ENCODE peak calls at places on chromosomes 1 and 21, in five cellular contexts. H is GM12878, Z is NT2/D1, A is HepG2, S is H1. I is an unnamed sample.

GRCh38 chr1:219031821-219032220 is 141.9 kb upstream of the LYPLAL1 start:
- DNase-seq in H (no peak), Z (no peak), A (no peak), S (no peak), I (no peak)

GRCh38 chr1:15929258-15929935 is 46.5 kb downstream of the ZBTB17 start:
- DNase-seq in H (no peak), Z (no peak), A (no peak), S (no peak), I (no peak)

GRCh38 chr1:107949467-107950253 is 15.3 kb downstream of the VAV3 start:
- DNase-seq in H (peak; percentile 69), Z (no peak), A (no peak), S (no peak), I (no peak)

GRCh38 chr1:186239211-186239610 is 135.8 kb downstream of the TPR start:
- DNase-seq in H (no peak), Z (no peak), A (no peak), S (no peak), I (no peak)

GRCh38 chr1:145806844-145807243 is 17.1 kb downstream of the RNF115 start:
- DNase-seq in H (no peak), Z (no peak), A (no peak), S (no peak), I (no peak)

GRCh38 chr1:208127284-208127683 is 116.9 kb downstream of the PLXNA2 start:
- DNase-seq in H (no peak), Z (no peak), A (no peak), S (no peak), I (no peak)

GRCh38 chr21:15224346-15225086 is 159.7 kb upstream of the NRIP1 start:
- DNase-seq in H (no peak), Z (no peak), A (no peak), S (no peak), I (no peak)

GRCh38 chr1:154866995-154867795 is 2.9 kb downstream of the KCNN3 start:
- DNase-seq in H (no peak), Z (no peak), A (no peak), S (no peak), I (no peak)

GRCh38 chr1:27144349-27144748 is 10.6 kb downstream of the SLC9A1 start:
- DNase-seq in H (no peak), Z (no peak), A (no peak), S (no peak), I (no peak)

GRCh38 chr1:200367841-200368534 is 41.8 kb downstream of the ZNF281 start:
- DNase-seq in H (no peak), Z (no peak), A (no peak), S (no peak), I (no peak)

GRCh38 chr1:81179239-81179638 is 621.5 kb upstream of the ADGRL2 start:
- DNase-seq in H (no peak), Z (no peak), A (no peak), S (no peak), I (no peak)

GRCh38 chr21:36860736-36861594 is 105.5 kb downstream of the HLCS start:
- DNase-seq in H (no peak), Z (no peak), A (peak; percentile 72), S (no peak), I (no peak)

GRCh38 chr1:70090875-70091274 is 114.5 kb downstream of the LRRC40 start:
- DNase-seq in H (no peak), Z (no peak), A (no peak), S (no peak), I (no peak)

GRCh38 chr1:212238552-212238951 is 46.7 kb upstream of the PPP2R5A start:
- DNase-seq in H (no peak), Z (no peak), A (no peak), S (no peak), I (no peak)

GRCh38 chr1:241090798-241091197 is 266.2 kb downstream of the RGS7 start:
- DNase-seq in H (no peak), Z (no peak), A (no peak), S (no peak), I (no peak)

GRCh38 chr1:45765999-45766792 is 15.7 kb upstream of the IPP start:
- DNase-seq in H (no peak), Z (no peak), A (no peak), S (no peak), I (no peak)

GRCh38 chr1:45772971-45773370 is 22.5 kb upstream of the IPP start:
- DNase-seq in H (peak; percentile 38), Z (no peak), A (no peak), S (no peak), I (no peak)

GRCh38 chr1:45767035-45767434 is 16.6 kb upstream of the IPP start:
- DNase-seq in H (no peak), Z (no peak), A (no peak), S (no peak), I (no peak)

DNA sequence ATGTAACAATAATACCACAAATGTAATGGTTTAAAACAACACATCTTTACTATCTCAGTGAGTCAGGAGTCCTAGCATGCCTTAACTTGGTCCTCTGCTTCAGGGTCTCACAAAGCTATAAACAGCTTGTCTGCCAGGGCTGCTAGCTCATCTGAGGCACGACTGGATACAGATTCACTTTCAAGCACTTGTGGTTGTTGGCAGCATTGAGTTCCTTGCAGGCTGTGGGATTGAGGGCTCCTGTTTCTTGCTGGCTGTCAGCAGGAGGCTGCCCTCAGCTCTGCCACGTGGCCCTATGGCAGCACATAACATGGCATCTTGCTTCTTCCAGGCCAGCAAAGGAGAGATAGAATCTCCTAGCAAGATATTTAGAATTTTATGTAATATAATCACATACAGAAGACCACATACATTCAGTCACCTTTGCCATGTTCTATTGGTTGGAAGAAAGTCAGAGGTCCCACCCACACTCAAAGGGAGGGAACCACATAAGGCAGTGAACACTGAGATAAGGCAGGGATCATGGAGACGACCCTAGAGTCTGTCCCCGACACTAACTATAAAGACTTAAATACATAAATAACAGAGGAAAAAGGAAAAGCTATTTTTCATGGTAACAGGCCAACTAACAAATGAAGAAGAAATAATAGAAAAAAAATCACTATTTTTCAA is 18.9 kb upstream of the IPP start:
- DNase-seq in H (no peak), Z (no peak), A (no peak), S (no peak), I (no peak)
- TF ChIP-seq SUZ12 in H (no peak), Z (no peak), A (no peak), S (no peak), I (no peak)

DNA sequence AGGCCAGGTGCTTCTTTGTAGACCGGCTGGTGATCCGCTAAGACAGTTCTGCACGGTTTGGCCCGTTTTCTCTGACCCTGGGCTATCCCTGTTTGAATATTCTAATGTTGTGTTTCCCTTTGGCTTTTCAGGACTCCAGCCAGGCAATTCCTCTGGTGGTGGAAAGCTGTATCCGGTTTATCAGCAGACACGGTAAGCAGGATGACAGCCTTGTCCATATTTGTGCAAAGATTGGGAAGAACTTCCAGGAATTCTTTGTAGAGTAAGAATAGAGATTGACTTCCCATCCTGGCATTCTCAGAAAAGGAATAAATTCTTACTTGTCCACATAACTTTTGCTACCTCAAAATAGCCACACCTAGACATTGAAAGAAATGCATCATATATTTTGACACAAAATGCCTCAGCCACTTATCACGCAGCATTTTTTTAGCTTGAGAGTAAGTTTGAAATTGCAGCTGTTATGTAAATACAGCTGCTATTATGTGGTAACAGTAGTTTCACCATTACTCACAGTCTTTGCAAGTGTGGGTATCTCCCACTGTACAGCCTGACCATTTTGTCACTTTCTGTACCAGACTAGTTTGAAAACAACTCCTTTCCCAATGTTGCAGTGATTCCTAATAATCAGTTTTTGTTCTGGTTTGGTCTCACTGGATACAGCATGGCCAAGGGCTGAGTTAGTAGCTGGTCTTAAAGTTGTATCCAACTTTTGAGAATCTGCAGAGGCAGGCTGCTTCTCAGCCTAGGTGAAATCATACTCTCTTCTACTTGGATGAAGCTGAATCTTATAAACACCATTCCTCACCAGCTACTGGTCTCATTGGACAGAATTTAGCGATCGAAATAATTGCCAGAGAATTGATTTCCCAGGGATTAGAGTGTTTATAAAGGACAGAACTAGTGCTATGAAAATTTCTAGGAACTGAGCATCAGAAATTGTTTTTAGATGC is 40.0 kb upstream of the IKBKE start:
- DNase-seq in H (peak; percentile 48), Z (no peak), A (no peak), S (no peak), I (no peak)
- TF ChIP-seq SUZ12 in H (no peak), Z (no peak), A (no peak), S (no peak), I (no peak)

GRCh38 chr1:37944816-37945215 is 2.0 kb downstream of the INPP5B start:
- DNase-seq in H (no peak), Z (no peak), A (no peak), S (no peak), I (no peak)
- TF ChIP-seq SUZ12 in H (no peak), Z (no peak), A (no peak), S (no peak), I (no peak)

DNA sequence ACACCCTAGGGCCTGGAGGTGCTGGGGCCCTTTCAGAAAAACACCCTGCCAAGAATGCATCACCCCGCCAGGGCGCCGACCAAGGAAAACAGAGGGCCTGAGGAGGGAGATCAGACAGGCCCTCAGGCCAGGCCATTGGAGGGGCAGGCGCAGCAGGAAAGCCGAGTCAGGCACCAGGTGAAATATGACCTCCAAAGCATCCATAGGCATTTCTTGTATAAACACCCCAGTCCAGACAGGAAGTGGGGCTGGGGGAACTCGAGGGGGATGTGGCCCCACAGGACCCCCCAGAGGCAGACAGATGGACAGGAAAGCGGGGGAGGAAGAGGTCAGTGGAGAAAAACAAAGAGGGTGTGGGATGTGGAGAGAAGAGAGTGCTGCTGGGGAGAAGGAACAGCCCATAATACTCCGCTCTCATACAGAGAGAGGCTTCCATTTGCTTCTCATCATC is 18.2 kb downstream of the TRIM62 start:
- DNase-seq in H (no peak), Z (no peak), A (no peak), S (no peak), I (peak; percentile 53)
- TF ChIP-seq SUZ12 in H (no peak), Z (no peak), A (no peak), S (no peak), I (no peak)